ENCODE peak calls at places on chromosomes 4 and X, in six cellular contexts. X, D, T, J, A and W are unnamed samples. For H3K4me1, the result is how much of the 10 kb centered on the place peaks cover.

GRCh38 chr4:10977534-10977933 is 293.0 kb upstream of the CLNK start:
- DNase-seq in A (no peak), X (no peak), D (no peak), T (peak), J (no peak), W (no peak)

GRCh38 chr4:179112441-179113170 is 1670.4 kb upstream of the AGA start:
- DNase-seq in T (no peak), A (no peak), D (no peak), X (no peak), J (no peak), W (no peak)

GRCh38 chrX:155231163-155231562 is 14.9 kb downstream of the VBP1 start:
- DNase-seq in A (no peak), T (no peak), J (no peak), D (no peak), X (no peak), W (no peak)

GRCh38 chrX:40449956-40450701 is 130.6 kb upstream of the ATP6AP2 start:
- DNase-seq in J (no peak), T (no peak), D (no peak), X (no peak), A (no peak), W (no peak)

GRCh38 chrX:9337056-9337455 is 127.8 kb upstream of the TBL1X start:
- DNase-seq in X (peak), J (no peak), D (no peak), A (no peak), T (no peak), W (no peak)

GRCh38 chr4:183449193-183449888 is 4.9 kb downstream of the CDKN2AIP start:
- DNase-seq in T (no peak), A (no peak), D (no peak), J (no peak), X (no peak), W (no peak)

GRCh38 chrX:65508851-65509250 is 25.7 kb downstream of the LAS1L start:
- DNase-seq in D (no peak), X (no peak), J (no peak), A (no peak), T (no peak), W (no peak)

GRCh38 chr4:106864231-106864630 is 171.9 kb downstream of the DKK2 start:
- DNase-seq in D (no peak), J (no peak), T (no peak), X (no peak), A (no peak), W (no peak)

GRCh38 chrX:39327255-39327654 is 526.0 kb downstream of the MID1IP1 start:
- DNase-seq in T (no peak), A (no peak), J (no peak), D (no peak), X (no peak), W (no peak)

GRCh38 chrX:23634181-23634580 is 33.1 kb upstream of the PRDX4 start:
- DNase-seq in A (no peak), T (no peak), D (peak), X (no peak), J (no peak), W (no peak)

GRCh38 chr4:23887989-23888388 is 1.9 kb downstream of the PPARGC1A start:
- DNase-seq in A (no peak), J (no peak), T (no peak), X (no peak), D (no peak), W (no peak)

GRCh38 chr4:4913628-4914027 is 54.2 kb downstream of the MSX1 start:
- DNase-seq in D (no peak), J (no peak), T (no peak), A (no peak), X (no peak), W (no peak)

GRCh38 chr4:79290376-79290775 is 35.5 kb downstream of the NAA11 start:
- DNase-seq in X (no peak), T (no peak), A (no peak), D (no peak), J (no peak), W (no peak)
- H3K27ac ChIP-seq in X (no peak), T (no peak), A (no peak), D (no peak), J (no peak), W (no peak)

DNA sequence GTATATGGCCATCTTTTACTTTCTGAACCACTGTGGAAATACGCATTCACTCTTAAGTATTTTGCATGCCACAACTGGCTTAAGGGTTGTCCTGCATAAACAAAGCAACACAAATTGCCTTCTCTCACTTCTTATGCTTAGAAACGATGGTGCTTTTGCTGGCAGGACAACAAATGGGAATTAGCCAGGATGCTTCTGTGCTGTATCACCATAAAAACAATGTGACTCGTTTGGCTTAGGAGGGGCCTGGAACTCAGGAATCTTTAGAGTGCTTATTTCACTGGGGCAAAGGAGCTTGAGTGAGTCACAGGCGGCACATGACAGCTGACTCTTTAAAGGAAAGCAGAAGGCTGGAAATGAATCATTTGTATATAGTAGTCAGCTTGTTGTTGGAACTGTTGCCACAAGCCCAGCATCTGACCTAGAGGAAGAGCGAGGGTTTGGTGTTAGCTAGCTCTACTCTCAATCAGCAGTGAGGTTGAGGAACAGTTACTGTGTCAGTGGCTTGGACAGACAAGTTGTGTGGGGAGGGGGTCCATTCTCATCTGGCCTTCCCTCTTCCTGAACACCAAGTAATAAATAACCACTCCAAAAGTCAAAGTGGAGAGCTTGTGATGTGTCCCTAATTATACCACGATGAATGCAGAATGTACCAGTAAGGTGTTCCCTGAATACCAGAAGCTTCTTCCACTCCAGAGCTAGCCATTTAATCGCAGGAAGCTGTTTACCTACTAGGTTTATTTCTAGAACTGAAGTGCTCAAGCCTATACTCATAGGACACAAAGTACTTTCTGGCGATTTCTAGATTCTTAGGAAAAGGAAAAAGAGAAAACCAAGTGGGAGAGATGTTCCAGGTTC is 293.1 kb downstream of the CAMK2D start:
- DNase-seq in X (peak), A (peak), D (peak), J (peak), T (no peak), W (no peak)
- H3K4me1 ChIP-seq in X (under half), A (under half), D (under half), J (under half), T (under half), W (under half)

GRCh38 chr4:3344596-3344995 is 51.8 kb downstream of the RGS12 start:
- DNase-seq in T (no peak), X (no peak), D (no peak), J (no peak), A (no peak), W (no peak)

GRCh38 chr4:3347871-3348270 is 55.0 kb downstream of the RGS12 start:
- DNase-seq in D (no peak), X (no peak), T (no peak), J (no peak), A (no peak), W (no peak)

GRCh38 chr4:3344104-3344503 is 51.3 kb downstream of the RGS12 start:
- DNase-seq in D (no peak), T (no peak), A (no peak), J (no peak), X (no peak), W (no peak)

GRCh38 chr4:3345384-3345783 is 52.6 kb downstream of the RGS12 start:
- DNase-seq in J (no peak), D (no peak), X (no peak), T (no peak), A (no peak), W (no peak)

DNA sequence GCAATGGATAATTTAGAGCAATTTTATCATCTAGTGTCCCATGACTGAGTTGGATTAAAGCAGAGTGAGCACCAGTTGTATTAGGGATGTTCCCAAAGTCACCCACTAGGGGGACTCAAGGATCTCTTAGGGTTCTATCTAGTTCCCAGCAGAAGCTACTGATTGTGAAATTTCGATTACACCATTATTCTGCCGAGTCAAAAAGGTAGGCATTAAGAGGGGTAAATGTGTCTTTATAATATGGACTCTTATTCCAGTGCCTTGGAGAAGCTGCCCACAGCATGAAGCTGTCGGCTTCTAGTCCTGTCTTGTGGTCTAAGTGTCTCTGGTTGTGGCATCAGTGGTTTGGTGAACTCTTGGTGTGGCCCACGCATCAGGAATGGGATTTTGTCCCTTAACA is 53.3 kb downstream of the RGS12 start:
- DNase-seq in X (peak), D (peak), T (peak), A (peak), J (no peak), W (peak)
- H3K4me3 ChIP-seq in X (no peak), D (no peak), T (no peak), A (no peak), J (no peak), W (no peak)

DNA sequence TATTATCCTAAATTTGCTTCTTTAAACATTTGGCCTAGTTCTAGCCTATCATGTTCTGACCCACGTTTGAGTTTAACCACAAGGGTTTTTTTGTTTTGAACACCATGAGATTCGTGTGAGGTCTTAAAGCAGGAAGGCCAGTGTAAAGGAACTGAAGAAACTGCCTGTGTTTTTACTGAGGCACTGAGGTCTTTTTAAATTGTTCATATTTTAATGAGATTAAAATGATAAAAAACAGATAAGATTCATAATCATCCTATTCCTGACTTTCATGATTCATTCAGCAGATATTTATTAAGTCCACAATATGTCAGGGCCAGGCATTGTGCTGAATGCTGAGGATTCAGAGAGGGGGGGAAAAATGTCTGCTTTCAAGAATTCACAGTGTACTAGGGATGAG is 3.2 kb downstream of the RPS6KA3 start:
- DNase-seq in D (peak), X (no peak), J (no peak), A (no peak), T (peak), W (no peak)
- H3K27ac ChIP-seq in D (peak), X (peak), J (no peak), A (no peak), T (peak), W (peak)

GRCh38 chr4:143397335-143397734 is 60.7 kb downstream of the GAB1 start:
- DNase-seq in T (no peak), X (no peak), D (no peak), A (no peak), J (no peak), W (no peak)
- H3K4me1 ChIP-seq in T (half or more), X (under half), D (under half), A (under half), J (under half), W (under half)

GRCh38 chrX:129759576-129760061 is 20.1 kb upstream of the SASH3 start:
- DNase-seq in X (peak), D (peak), A (no peak), T (no peak), J (no peak), W (peak)
- H3K4me3 ChIP-seq in X (no peak), D (no peak), A (no peak), T (no peak), J (no peak), W (no peak)

DNA sequence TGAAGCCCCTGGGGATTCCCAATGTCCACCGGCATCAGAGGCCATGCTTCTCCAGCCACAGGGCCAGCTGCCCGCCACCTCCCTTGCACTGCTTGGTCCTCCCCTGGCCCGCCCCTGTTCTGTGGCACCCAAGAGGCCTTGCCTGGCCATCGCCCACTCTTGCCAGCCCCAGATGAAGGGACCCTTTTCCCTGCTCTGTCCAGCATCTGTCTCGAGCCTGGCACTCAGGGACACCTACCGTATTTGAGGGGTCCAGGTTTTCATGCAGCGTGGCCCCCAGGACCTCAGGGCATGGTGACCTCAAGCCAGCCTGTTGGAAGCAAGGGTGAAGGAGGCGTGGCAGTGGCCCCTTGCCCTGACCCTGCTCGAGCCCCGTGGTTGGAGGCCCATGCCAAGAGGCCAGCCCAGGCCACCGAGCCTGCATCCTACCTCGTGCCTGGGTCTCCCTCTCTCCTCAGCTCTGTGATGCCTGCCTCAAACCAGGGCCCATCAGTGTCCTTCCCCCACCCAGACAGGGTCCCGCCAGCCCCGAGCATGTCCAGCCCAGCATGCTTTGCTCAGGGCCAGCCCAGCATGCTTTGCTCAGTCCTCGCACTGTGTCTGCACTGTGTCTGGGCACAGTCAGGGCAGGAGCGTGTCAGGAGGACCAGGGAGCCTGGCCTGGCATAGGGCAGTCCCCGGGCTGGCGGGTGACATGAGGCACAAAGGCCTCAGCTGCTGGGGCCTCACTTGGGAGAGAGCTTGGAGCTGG is 14.3 kb upstream of the FGFR3 start:
- DNase-seq in A (no peak), T (no peak), J (no peak), D (no peak), X (no peak), W (no peak)
- H3K27ac ChIP-seq in A (peak), T (no peak), J (no peak), D (peak), X (peak), W (no peak)

GRCh38 chr4:140943486-140943885 is 187.3 kb upstream of the TBC1D9 start:
- DNase-seq in T (no peak), J (no peak), X (no peak), D (no peak), A (no peak), W (no peak)
- H3K4me1 ChIP-seq in T (under half), J (under half), X (under half), D (under half), A (under half), W (under half)

DNA sequence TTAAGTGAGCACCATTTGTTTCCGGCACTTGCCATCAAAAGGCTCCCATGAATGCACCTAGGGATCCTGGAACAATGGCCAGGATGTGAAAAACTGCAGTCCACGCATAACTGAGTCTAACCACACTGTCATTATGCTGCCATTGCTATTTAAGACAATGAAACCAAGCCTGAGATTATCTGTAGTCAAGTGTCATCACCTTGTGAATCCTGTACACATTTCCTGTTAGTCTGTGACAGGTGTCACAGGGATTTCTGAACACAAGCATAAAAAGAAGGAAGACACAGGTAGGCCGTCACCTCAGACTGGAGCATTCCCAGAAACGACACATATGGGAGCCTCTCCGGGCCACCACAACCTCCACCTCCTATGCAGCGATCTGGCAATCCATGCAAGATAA is 66.7 kb downstream of the HADH start:
- DNase-seq in X (no peak), J (no peak), A (no peak), D (no peak), T (no peak), W (no peak)
- H3K4me3 ChIP-seq in X (no peak), J (no peak), A (no peak), D (no peak), T (no peak), W (no peak)

DNA sequence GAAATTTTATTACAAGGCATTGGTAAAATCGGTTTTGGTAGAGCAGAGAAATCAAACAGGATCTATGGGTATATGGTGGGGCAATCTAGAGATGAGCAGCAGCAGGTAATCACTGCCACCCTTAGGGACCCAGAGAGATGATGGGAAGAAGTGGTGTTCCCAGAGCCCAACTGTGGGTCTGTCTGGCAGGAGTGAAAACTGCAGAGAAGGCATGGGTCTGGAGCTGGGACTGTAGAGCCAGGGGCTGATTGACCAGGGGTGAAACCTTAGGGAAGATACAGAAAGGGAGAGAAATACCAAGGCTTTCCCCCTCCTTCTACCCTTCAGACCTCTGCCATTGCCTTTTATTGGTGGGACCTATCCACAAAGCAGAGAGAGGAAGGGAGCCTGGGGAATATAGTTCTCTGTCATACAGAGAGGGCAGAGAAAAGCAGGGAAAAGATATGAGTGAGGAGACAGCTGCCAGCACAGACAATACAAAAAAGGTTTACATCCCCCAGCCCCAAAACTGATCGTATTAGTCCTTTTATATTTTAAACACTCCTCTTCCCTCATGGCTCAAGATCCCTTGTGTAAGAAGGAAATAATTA is 28.7 kb downstream of the PDLIM5 start:
- DNase-seq in D (no peak), T (no peak), A (no peak), X (no peak), J (no peak), W (no peak)
- H3K27ac ChIP-seq in D (peak), T (no peak), A (no peak), X (peak), J (no peak), W (no peak)